ENCODE peak calls at places on chromosomes 5 and 9, in five cellular contexts. B is stimulated activated CD4-positive, alpha-beta T cell treated with anti-CD3 and anti-CD28 coated beads, TNF-alpha, amount 100 ng/mL, for 1 hour; Q is bronchial epithelial cell; L is left ventricle myocardium inferior; C is NCI-H1436. S is an unnamed sample.

GRCh38 chr9:72041775-72042194 is 18.6 kb downstream of the C9orf57 start:
- DNase-seq in B (no peak), Q (peak), C (no peak), L (peak), S (peak)

GRCh38 chr5:78753093-78753531 is 104.5 kb upstream of the LHFPL2 start:
- DNase-seq in C (no peak), Q (peak), L (no peak), B (no peak), S (no peak)

GRCh38 chr5:150118561-150119229 is 32.3 kb upstream of the CSF1R start:
- DNase-seq in Q (no peak), B (no peak), C (no peak), L (no peak), S (no peak)

GRCh38 chr9:130986311-130986940 is 22.5 kb upstream of the LAMC3 start:
- DNase-seq in Q (no peak), B (no peak), L (no peak), C (no peak), S (no peak)

GRCh38 chr5:9361835-9362234 is 184.0 kb downstream of the SEMA5A start:
- DNase-seq in L (peak), Q (peak), B (no peak), C (no peak), S (no peak)

GRCh38 chr5:75337366-75338021 is 474 bp downstream of the HMGCR start:
- DNase-seq in C (no peak), Q (no peak), B (no peak), L (no peak), S (no peak)

GRCh38 chr9:95147452-95147851 is 170.1 kb downstream of the FANCC start:
- DNase-seq in C (no peak), Q (no peak), L (no peak), B (no peak), S (no peak)

GRCh38 chr9:71861618-71862017 is 49.4 kb downstream of the ABHD17B start:
- DNase-seq in C (no peak), Q (no peak), B (no peak), L (no peak), S (no peak)

GRCh38 chr5:139100825-139101224 is 97.3 kb downstream of the SIL1 start:
- DNase-seq in L (no peak), Q (peak), B (no peak), C (no peak), S (peak)

GRCh38 chr5:163695817-163696216 is 190.4 kb downstream of the MAT2B start:
- DNase-seq in B (no peak), C (no peak), L (no peak), Q (no peak), S (no peak)

GRCh38 chr5:55994502-55994997 is at the start of gene IL6ST:
- DNase-seq in B (no peak), C (no peak), L (no peak), Q (peak), S (no peak)